ENCODE peak calls at places on chromosome 9, in five cellular contexts. X, M, T, K and C are unnamed samples.

GRCh38 chr9:131111186-131111853 is 14.1 kb upstream of the NUP214 start:
- DNase-seq in M (no peak), T (peak), X (no peak), K (no peak), C (no peak)

GRCh38 chr9:93467062-93467416 is 13.7 kb upstream of the FAM120AOS start:
- DNase-seq in K (no peak), X (no peak), M (no peak), T (no peak), C (no peak)

GRCh38 chr9:84296146-84296843 is 44.3 kb downstream of the SLC28A3 start:
- DNase-seq in X (peak), K (no peak), M (no peak), T (peak), C (peak)

GRCh38 chr9:91495450-91495849 is 71.8 kb upstream of the NFIL3 start:
- DNase-seq in K (no peak), T (no peak), X (peak), M (no peak), C (no peak)

GRCh38 chr9:113626735-113627495 is 163.4 kb downstream of the RGS3 start:
- DNase-seq in K (peak), X (no peak), T (no peak), M (peak), C (no peak)

GRCh38 chr9:105441761-105442160 is 6.1 kb upstream of the FSD1L start:
- DNase-seq in T (no peak), K (no peak), X (no peak), M (no peak), C (no peak)

GRCh38 chr9:37295796-37296195 is 126.7 kb upstream of the GRHPR start:
- DNase-seq in X (no peak), M (no peak), K (no peak), T (no peak), C (no peak)

GRCh38 chr9:81479573-81479972 is 209.8 kb downstream of the TLE1 start:
- DNase-seq in T (no peak), K (no peak), X (no peak), M (no peak), C (no peak)

GRCh38 chr9:76655121-76655531 is 109.1 kb upstream of the PCA3 start:
- DNase-seq in T (no peak), X (peak), K (no peak), M (no peak), C (no peak)

GRCh38 chr9:107141967-107142366 is 141.1 kb upstream of the RAD23B start:
- DNase-seq in K (no peak), M (no peak), T (no peak), X (peak), C (no peak)

GRCh38 chr9:10104796-10105195 is 508.0 kb downstream of the PTPRD start:
- DNase-seq in X (no peak), T (no peak), K (no peak), M (no peak), C (no peak)

DNA sequence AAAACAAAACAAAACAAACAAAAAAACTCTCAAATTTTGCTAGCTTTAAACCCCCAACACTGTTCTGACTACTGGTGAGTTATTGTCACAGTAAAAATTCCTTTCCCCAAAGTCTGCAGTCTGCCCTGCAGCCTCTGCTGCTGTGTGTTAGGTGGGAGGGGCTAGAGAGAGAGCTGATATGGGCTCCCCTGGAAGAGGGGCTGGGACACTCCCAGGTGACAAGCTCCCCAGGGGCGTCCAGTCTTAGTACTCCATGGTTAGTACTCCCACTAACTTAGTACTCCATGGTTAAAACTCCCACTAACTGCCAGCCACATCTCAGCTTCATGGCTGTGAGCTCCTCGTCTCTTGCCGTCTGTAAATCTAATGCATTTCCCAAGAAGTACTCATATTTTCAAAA is 191.9 kb downstream of the FANCC start:
- DNase-seq in T (no peak), K (no peak), X (no peak), M (peak), C (no peak)
- TF ChIP-seq CTCF in T (no peak), K (no peak), X (no peak), M (no peak), C (no peak)

GRCh38 chr9:2179557-2179956 is 164.4 kb downstream of the SMARCA2 start:
- DNase-seq in M (no peak), K (no peak), T (no peak), X (no peak), C (no peak)
- TF ChIP-seq CTCF in M (no peak), K (no peak), T (no peak), X (no peak), C (peak)

GRCh38 chr9:14228602-14229001 is 85.3 kb downstream of the NFIB start:
- DNase-seq in T (no peak), K (no peak), X (no peak), M (no peak), C (no peak)
- TF ChIP-seq CTCF in T (no peak), K (no peak), X (no peak), M (no peak), C (no peak)

GRCh38 chr9:89943309-89943708 is 338.5 kb downstream of the GADD45G start:
- DNase-seq in X (no peak), T (no peak), K (no peak), M (no peak), C (no peak)

GRCh38 chr9:89943728-89944127 is 338.9 kb downstream of the GADD45G start:
- DNase-seq in M (no peak), T (no peak), X (no peak), K (no peak), C (no peak)

GRCh38 chr9:89942643-89943042 is 337.8 kb downstream of the GADD45G start:
- DNase-seq in M (no peak), K (no peak), X (no peak), T (no peak), C (no peak)

GRCh38 chr9:89946741-89947140 is 341.9 kb downstream of the GADD45G start:
- DNase-seq in M (no peak), X (no peak), T (no peak), K (no peak), C (no peak)

DNA sequence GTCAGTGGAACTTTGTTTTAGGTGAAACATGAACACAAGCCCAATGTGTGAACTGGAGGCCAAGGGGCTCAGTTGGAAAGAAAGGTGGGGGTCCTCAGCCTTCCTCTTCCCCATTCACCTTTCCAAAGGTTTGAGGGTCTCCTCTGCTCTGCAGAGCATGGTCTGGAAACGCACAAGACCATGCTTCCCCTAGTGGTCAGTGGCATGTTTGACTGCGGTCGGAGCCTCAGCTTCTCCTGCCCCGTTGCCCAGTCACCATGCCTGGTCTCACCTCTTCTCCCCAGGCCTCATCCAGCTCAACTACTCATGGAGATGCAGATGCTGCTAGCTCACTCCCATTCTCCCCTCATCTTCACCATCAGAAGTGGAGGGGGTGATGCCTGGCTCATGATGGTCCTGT is 340.3 kb downstream of the GADD45G start:
- DNase-seq in M (peak), X (peak), K (no peak), T (no peak), C (no peak)
- TF ChIP-seq CTCF in M (peak), X (peak), K (no peak), T (no peak), C (no peak)

GRCh38 chr9:89996717-89997116 is 391.9 kb downstream of the GADD45G start:
- DNase-seq in T (no peak), M (no peak), X (no peak), K (no peak), C (no peak)
- TF ChIP-seq CTCF in T (no peak), M (no peak), X (no peak), K (no peak), C (no peak)